ENCODE peak calls at places on chromosome 11, in eight cellular contexts. J is mammary epithelial cell, G is hepatocyte, D is HepG2, T is DND-41, P is GM23248, F is fibroblast of lung, M is PC-3. I is an unnamed sample.

GRCh38 chr11:36431429-36432092 is 78.5 kb downstream of the TRAF6 start:
- DNase-seq in G (peak; percentile 86), F (peak; percentile 99), M (peak; percentile 87), P (peak; percentile 98), T (no peak), D (peak; percentile 39), J (peak; percentile 93), I (peak; percentile 69)

GRCh38 chr11:1763336-1763795 is 361 bp downstream of the CTSD start:
- DNase-seq in T (peak; percentile 38), F (no peak), J (no peak), G (no peak), P (no peak), M (no peak), D (no peak), I (no peak)

GRCh38 chr11:83120328-83120727 is 36.6 kb upstream of the PCF11 start:
- DNase-seq in G (no peak), M (no peak), D (no peak), F (peak; percentile 44), J (no peak), P (peak; percentile 37), T (no peak), I (no peak)

GRCh38 chr11:36569095-36569494 is 1.3 kb downstream of the RAG1 start:
- DNase-seq in D (no peak), T (peak; percentile 81), F (no peak), G (no peak), P (no peak), J (no peak), M (no peak), I (no peak)

GRCh38 chr11:22192289-22192641 is 620 bp upstream of the ANO5 start:
- DNase-seq in M (no peak), P (no peak), D (peak; percentile 12), F (peak; percentile 0), G (peak; percentile 52), J (no peak), T (no peak), I (no peak)

GRCh38 chr11:19294444-19294843 is 53.7 kb upstream of the E2F8 start:
- DNase-seq in F (no peak), M (no peak), D (no peak), J (no peak), P (no peak), T (no peak), G (no peak), I (no peak)

GRCh38 chr11:44288133-44288526 is 21.8 kb downstream of the ALX4 start:
- DNase-seq in G (no peak), J (no peak), F (no peak), M (no peak), D (no peak), T (no peak), P (no peak), I (no peak)

GRCh38 chr11:126460417-126461095 is 105.1 kb downstream of the ST3GAL4 start:
- DNase-seq in T (no peak), P (no peak), J (no peak), F (no peak), M (no peak), G (no peak), D (no peak), I (no peak)

GRCh38 chr11:76426660-76427059 is 18.2 kb upstream of the EMSY start:
- DNase-seq in G (no peak), T (no peak), M (no peak), D (no peak), J (no peak), F (no peak), P (no peak), I (no peak)

GRCh38 chr11:131916633-131917032 is 546.2 kb downstream of the NTM start:
- DNase-seq in P (no peak), D (no peak), J (no peak), M (no peak), T (no peak), G (no peak), F (no peak), I (no peak)

GRCh38 chr11:11847082-11847481 is 5.3 kb downstream of the USP47 start:
- DNase-seq in T (no peak), F (no peak), P (no peak), G (no peak), D (no peak), M (no peak), J (no peak), I (no peak)
- H4K20me1 ChIP-seq in T (peaks cover 74% of the 10 kb centered on the region), F (peaks cover 4% of the 10 kb centered on the region), P (peaks cover 33% of the 10 kb centered on the region), G (peaks cover 86% of the 10 kb centered on the region), D (peaks cover 57% of the 10 kb centered on the region), M (peaks cover 57% of the 10 kb centered on the region), J (no peaks in the 10 kb centered on the region), I (no peaks in the 10 kb centered on the region)

DNA sequence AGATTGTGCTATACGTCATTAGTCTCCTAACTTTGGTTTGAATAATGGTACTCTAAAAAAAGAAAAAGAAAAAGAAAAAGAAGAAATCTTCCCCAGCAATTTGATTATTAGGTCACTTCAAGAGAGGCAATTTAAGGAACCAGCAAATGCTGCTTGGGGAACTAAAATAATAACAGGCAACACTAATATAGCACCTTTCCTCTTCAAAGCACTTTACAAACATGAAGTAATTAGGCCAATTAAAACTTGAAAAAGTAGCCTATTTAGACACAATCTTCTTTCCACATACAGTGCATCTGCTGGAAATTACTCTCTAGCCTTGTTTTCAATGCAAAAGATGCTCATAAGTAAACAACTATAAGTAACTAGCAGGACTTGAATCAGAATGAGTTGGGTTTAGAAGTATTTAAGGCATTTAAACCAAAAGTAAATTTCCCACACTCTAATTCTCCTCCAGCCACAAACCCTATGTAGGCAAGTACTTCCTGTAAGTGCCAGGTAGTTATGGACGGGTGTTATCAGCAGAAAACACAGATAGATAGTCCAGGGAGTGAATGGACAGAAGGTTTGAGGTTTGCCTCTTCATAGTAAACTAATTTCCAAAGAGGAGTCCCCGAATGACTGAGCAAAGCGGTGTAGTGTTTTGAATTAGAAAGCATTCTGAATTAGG is 44.5 kb downstream of the LRRC4C start:
- DNase-seq in D (no peak), G (no peak), T (no peak), P (no peak), F (peak; percentile 60), M (no peak), J (no peak), I (no peak)
- H3K4me2 ChIP-seq in D (no peak overlapping the region), G (no peak overlapping the region), T (no peak overlapping the region), P (no peak overlapping the region), F (no peak overlapping the region), M (no peak overlapping the region), J (no peak overlapping the region), I (no peak overlapping the region)

GRCh38 chr11:118689852-118690552 is 10.6 kb upstream of the TREH start:
- DNase-seq in F (peak; percentile 84), T (peak; percentile 71), G (peak; percentile 97), J (peak; percentile 93), M (peak; percentile 97), D (peak; percentile 90), P (peak; percentile 95), I (peak; percentile 82)
- TF ChIP-seq EZH2 in F (no peak), T (no peak), G (no peak), J (no peak), M (no peak), D (no peak), P (no peak), I (no peak)

GRCh38 chr11:12756101-12756500 is 81.9 kb downstream of the TEAD1 start:
- DNase-seq in D (no peak), T (no peak), P (no peak), M (no peak), J (no peak), F (no peak), G (no peak), I (no peak)
- H4K20me1 ChIP-seq in D (peaks cover 27% of the 10 kb centered on the region), T (no peaks in the 10 kb centered on the region), P (peaks cover 51% of the 10 kb centered on the region), M (peaks cover 14% of the 10 kb centered on the region), J (no peaks in the 10 kb centered on the region), F (peaks cover 11% of the 10 kb centered on the region), G (peaks cover 30% of the 10 kb centered on the region), I (peaks cover 3% of the 10 kb centered on the region)

DNA sequence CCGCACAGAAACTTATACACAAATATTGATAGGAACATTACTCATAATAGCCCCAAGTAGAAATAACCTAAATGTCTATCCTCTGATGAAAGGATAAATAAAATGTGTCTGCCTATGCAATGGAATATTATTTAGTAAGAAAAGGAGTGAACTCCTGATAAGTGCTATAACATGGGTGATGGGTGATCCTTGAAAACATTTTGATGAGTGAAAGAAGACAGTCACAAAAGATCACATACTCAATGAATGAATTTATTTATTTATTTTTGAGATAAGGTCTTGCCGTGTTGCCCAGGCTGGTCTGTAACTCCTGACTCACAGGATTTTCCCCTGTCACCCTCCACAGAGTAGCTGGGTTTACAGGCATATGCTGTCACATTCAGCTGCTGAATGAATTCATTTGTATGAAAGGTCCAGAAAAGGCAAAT is 17.3 kb downstream of the RNF121 start:
- DNase-seq in T (no peak), M (peak; percentile 76), G (no peak), P (peak; percentile 73), F (peak; percentile 89), J (peak; percentile 82), D (peak; percentile 22), I (no peak)
- H3K4me2 ChIP-seq in T (no peak overlapping the region), M (peak overlapping the region; percentile 45), G (no peak overlapping the region), P (peak overlapping the region; percentile 25), F (no peak overlapping the region), J (peak overlapping the region; percentile 15), D (no peak overlapping the region), I (no peak overlapping the region)

GRCh38 chr11:57072640-57073039 is 83.9 kb downstream of the OR5AK2 start:
- DNase-seq in J (peak; percentile 97), P (peak; percentile 97), G (peak; percentile 46), T (no peak), F (peak; percentile 98), M (peak; percentile 97), D (no peak), I (peak; percentile 98)
- TF ChIP-seq EZH2 in J (no peak), P (no peak), G (no peak), T (no peak), F (no peak), M (no peak), D (no peak), I (no peak)

DNA sequence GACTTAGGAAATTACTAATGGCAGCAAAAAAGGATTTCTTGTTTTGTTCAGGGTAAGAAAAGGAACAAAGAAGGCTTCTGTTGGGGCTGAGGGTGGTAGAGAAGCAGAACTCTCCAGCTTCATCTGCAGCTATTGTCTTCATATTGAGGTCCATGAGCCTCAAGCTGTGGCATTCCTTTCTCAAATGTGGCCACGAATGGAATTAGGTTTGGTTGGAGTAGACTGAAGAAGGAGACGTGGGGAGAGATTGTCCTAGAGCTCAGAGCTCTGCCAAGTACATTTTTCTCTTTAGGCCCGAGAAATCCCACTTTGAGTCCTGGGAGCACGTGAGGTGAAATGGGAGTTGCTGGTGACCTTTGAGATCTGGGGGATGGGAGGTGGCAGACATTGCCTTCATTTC is 25.8 kb upstream of the MYOD1 start:
- DNase-seq in T (no peak), D (no peak), F (no peak), P (no peak), J (no peak), M (no peak), G (no peak), I (no peak)
- H4K20me1 ChIP-seq in T (peaks cover 3% of the 10 kb centered on the region), D (no peaks in the 10 kb centered on the region), F (no peaks in the 10 kb centered on the region), P (no peaks in the 10 kb centered on the region), J (no peaks in the 10 kb centered on the region), M (no peaks in the 10 kb centered on the region), G (no peaks in the 10 kb centered on the region), I (no peaks in the 10 kb centered on the region)

GRCh38 chr11:60357771-60358170 is 20.6 kb upstream of the MS4A7 start:
- DNase-seq in D (no peak), T (no peak), P (no peak), F (no peak), M (no peak), J (no peak), G (no peak), I (no peak)
- H3K4me2 ChIP-seq in D (no peak overlapping the region), T (no peak overlapping the region), P (no peak overlapping the region), F (no peak overlapping the region), M (no peak overlapping the region), J (no peak overlapping the region), G (no peak overlapping the region), I (no peak overlapping the region)

I was measured in PC-9.